ENCODE peak calls at places on chromosomes 7 and 10, in four cellular contexts. K, C, Y and S are unnamed samples.
A peak's percentile ranks its signal among the peaks of the same experiment; 100 is the strongest.

GRCh38 chr10:63155388-63156028 is 22.4 kb downstream of the NRBF2 start:
- DNase-seq in Y (no peak), C (no peak), K (peak; percentile 19), S (no peak)

GRCh38 chr10:16195894-16196293 is 240.9 kb upstream of the PTER start:
- DNase-seq in K (no peak), C (no peak), Y (no peak), S (no peak)

GRCh38 chr7:36546331-36546730 is 156.7 kb downstream of the ANLN start:
- DNase-seq in Y (no peak), K (no peak), C (no peak), S (no peak)

GRCh38 chr7:122013070-122013469 is 131.0 kb downstream of the AASS start:
- DNase-seq in C (no peak), K (no peak), Y (no peak), S (no peak)

GRCh38 chr7:149838992-149839408 is 825 bp downstream of the ZNF862 start:
- DNase-seq in Y (no peak), C (no peak), K (peak; percentile 6), S (no peak)

GRCh38 chr10:113967096-113967495 is 76.6 kb upstream of the ADRB1 start:
- DNase-seq in K (no peak), Y (no peak), C (no peak), S (no peak)

GRCh38 chr10:89633484-89633883 is 11.6 kb downstream of the PANK1 start:
- DNase-seq in C (no peak), Y (no peak), K (peak; percentile 91), S (no peak)

GRCh38 chr10:42989481-42989921 is 87.4 kb upstream of the RET start:
- DNase-seq in Y (no peak), C (no peak), K (no peak), S (no peak)

GRCh38 chr7:34317039-34317438 is 341.0 kb upstream of the NPSR1 start:
- DNase-seq in K (no peak), C (no peak), Y (no peak), S (no peak)

GRCh38 chr7:3493499-3493898 is 192.4 kb downstream of the SDK1 start:
- DNase-seq in Y (no peak), C (no peak), K (peak; percentile 67), S (no peak)

GRCh38 chr7:156614434-156615264 is 25.9 kb upstream of the RNF32 start:
- DNase-seq in C (no peak), Y (no peak), K (no peak), S (no peak)

GRCh38 chr10:32377458-32378370 is 30.8 kb upstream of the EPC1 start:
- DNase-seq in C (peak; percentile 74), Y (peak; percentile 27), K (peak; percentile 45), S (peak; percentile 10)

GRCh38 chr10:35423505-35424306 is 87.4 kb downstream of the CCNY start:
- DNase-seq in C (no peak), Y (no peak), K (peak; percentile 79), S (no peak)

GRCh38 chr7:153886121-153886505 is 166.1 kb upstream of the DPP6 start:
- DNase-seq in K (no peak), C (no peak), Y (no peak), S (no peak)

DNA sequence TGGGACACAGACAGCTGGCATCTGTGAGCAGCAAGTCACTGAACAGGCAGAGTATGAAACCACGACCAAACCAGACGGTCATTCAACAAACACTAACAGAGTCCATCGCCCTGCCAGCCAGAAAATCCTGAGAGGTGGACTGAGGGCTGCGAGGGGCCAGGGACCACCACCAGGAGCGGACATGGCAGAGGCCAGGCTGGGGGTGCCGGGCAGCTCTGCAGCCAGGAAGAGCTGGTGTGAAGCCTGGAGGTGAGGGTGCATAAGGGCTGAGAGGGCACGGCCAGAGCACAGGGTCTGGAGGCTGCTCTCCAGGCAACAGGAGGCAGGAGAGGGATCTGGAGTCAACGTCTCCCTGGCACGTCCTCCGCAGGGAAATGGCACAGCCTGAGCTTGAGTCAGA is 15.5 kb downstream of the MAD1L1 start:
- DNase-seq in C (no peak), Y (no peak), K (no peak), S (no peak)
- H3K36me3 ChIP-seq in C (peaks cover 27% of the 10 kb centered on the region), Y (peaks cover 44% of the 10 kb centered on the region), K (peaks cover 65% of the 10 kb centered on the region), S (peaks cover 15% of the 10 kb centered on the region)

GRCh38 chr7:157627646-157628045 is 290.8 kb downstream of the DNAJB6 start:
- DNase-seq in K (no peak), Y (no peak), C (no peak), S (no peak)

GRCh38 chr7:157628456-157628855 is 291.7 kb downstream of the DNAJB6 start:
- DNase-seq in C (no peak), Y (no peak), K (no peak), S (no peak)

GRCh38 chr7:157623556-157623955 is 286.8 kb downstream of the DNAJB6 start:
- DNase-seq in C (no peak), K (no peak), Y (no peak), S (no peak)

GRCh38 chr7:157627033-157627432 is 290.2 kb downstream of the DNAJB6 start:
- DNase-seq in C (no peak), K (no peak), Y (no peak), S (no peak)

DNA sequence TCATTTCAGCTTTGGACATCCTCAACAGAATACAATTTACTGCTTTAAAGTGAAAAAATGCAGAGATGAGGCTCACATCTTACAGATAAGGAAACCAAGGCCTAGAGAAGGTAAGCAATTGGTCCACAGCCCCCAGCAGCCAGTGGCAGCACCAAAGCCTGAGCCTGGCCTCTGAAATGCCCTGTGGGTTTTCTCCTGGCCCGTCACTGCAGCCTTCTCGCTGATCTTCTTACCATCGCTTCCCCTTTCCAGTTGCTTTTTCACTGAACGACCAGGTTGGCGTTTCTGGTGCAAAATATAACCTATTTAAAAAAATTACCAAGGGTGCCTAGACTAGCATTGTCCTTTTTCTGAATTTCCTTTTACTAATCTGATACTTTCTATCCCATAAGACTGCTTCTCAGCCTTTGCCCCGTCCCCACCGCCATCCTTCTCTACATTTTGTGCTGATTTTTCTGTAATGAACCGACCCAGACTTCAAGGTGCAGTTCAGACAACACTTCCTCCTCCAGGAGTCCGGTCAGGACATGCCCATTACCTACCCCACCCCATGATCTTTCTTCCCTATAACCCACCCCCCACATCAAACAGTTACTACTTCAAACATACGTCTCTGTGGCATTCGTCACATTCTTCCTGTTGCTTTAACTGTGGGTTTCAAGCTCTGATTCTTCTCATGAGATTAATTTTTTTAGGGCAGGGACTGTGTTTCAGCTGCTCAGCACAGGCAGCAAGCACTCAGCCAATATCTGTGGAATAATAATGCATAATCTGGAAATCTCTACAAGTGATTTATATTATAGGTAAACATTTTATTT is 289.4 kb downstream of the DNAJB6 start:
- DNase-seq in C (peak; percentile 53), K (no peak), Y (no peak), S (no peak)
- H3K4me3 ChIP-seq in C (no peak overlapping the region), K (no peak overlapping the region), Y (no peak overlapping the region), S (peak overlapping the region; percentile 6)

DNA sequence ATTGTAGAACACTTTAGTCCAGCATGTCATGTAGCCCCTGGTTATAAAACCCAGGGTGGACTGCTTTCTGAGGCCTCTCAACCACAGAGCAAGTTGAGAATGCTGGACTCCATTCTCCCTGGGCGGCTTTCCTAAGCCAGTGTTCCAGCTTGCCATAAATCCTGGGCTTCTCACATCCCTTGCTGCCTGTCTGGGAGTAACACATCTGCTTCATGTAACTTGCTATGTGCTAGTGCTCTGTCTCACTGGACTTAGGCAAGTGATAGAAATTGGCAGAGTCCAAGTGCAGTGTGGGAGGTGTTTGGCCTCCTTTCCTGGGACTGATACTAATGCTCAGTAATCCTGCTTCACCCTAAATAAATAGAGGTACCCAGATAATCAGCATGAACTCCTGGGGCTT is 277.1 kb upstream of the POM121L12 start:
- DNase-seq in Y (no peak), K (no peak), C (no peak), S (no peak)
- H3K27ac ChIP-seq in Y (no peak overlapping the region), K (no peak overlapping the region), C (no peak overlapping the region), S (no peak overlapping the region)

DNA sequence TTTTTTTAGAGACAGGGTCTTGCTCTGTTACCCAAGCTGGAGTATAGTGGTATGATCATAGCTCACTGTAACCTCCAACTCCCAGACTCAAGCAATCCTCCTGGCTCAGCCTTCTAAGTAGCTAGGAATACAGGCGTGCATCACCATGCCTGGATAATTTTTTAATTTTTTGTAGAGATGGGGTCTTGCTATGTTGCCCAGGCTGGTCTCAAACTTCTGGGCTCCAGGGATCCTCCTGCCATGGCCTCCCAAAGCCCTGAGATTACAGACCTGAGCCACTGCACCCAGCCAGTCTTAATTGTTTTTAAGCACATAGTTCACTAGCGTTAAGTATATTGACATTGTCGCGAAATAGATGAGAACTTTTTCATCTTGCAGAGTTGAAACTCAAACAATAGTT is 2.0 kb downstream of the SUPV3L1 start:
- DNase-seq in Y (no peak), C (no peak), K (no peak), S (no peak)
- H3K36me3 ChIP-seq in Y (peaks cover 24% of the 10 kb centered on the region), C (peaks cover 14% of the 10 kb centered on the region), K (peaks cover 7% of the 10 kb centered on the region), S (peaks cover 21% of the 10 kb centered on the region)

GRCh38 chr10:95415631-95416031 is 124.8 kb upstream of the PDLIM1 start:
- DNase-seq in C (no peak), K (no peak), Y (no peak), S (no peak)
- H3K4me3 ChIP-seq in C (no peak overlapping the region), K (no peak overlapping the region), Y (no peak overlapping the region), S (no peak overlapping the region)

GRCh38 chr7:132998763-132999162 is 83.1 kb downstream of the CHCHD3 start:
- DNase-seq in Y (no peak), K (no peak), C (no peak), S (no peak)
- H3K27ac ChIP-seq in Y (no peak overlapping the region), K (no peak overlapping the region), C (no peak overlapping the region), S (no peak overlapping the region)

DNA sequence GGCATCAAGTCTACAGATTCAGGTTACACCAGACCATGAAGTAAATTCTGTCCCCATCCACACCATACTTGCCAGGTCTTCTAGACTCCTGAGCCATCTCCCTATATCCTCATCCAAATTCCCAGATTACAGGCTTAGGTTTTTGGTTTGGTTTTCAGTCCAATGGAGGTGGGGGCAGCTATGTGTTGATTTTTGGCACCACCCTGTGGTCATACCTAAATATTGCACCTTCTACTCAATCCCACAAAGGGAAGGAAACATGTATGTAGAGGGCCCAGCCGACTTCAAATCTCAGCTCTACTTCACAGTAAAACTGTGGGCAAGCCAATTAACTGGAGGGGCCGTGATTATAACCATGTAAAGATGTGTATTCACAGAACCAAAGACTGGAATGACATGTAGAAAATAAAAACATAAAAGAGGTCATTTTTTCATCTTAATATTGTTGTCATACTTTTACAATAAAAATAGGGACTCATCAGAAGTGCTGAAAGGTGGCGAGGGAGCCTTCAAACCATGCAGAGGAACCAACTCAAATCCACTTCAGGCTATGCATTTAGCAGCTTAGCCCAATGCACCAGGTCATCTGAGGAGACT is 19.8 kb downstream of the ERCC6 start:
- DNase-seq in C (no peak), Y (no peak), K (peak; percentile 54), S (no peak)
- H3K36me3 ChIP-seq in C (peaks cover 20% of the 10 kb centered on the region), Y (peaks cover 36% of the 10 kb centered on the region), K (peaks cover 10% of the 10 kb centered on the region), S (peaks cover 23% of the 10 kb centered on the region)